ENCODE peak calls at places on chromosome X, in six cellular contexts. P is mesenchymal stem cell, K is mesendoderm, X is IMR-90, J is neuronal stem cell, S is H9. G is an unnamed sample.

GRCh38 chrX:110167952-110168451 is 149.9 kb downstream of the AMMECR1 start:
- DNase-seq in P (peak; percentile 60), K (peak; percentile 62), X (no peak), J (peak; percentile 29), S (peak; percentile 67), G (peak; percentile 40)

GRCh38 chrX:43718081-43718480 is 62.0 kb downstream of the MAOA start:
- DNase-seq in P (no peak), K (no peak), X (no peak), J (no peak), S (no peak), G (no peak)

GRCh38 chrX:31656013-31656412 is 584.2 kb upstream of the FTHL17 start:
- DNase-seq in P (peak; percentile 3), K (no peak), X (peak; percentile 47), J (no peak), S (no peak), G (no peak)

GRCh38 chrX:45714864-45715263 is 514.2 kb upstream of the DIPK2B start:
- DNase-seq in P (peak; percentile 79), K (no peak), X (peak; percentile 71), J (no peak), S (no peak), G (peak; percentile 21)

GRCh38 chrX:84729809-84730208 is 227.6 kb upstream of the HDX start:
- DNase-seq in P (peak; percentile 37), K (peak; percentile 94), X (peak; percentile 31), J (peak; percentile 11), S (peak; percentile 42), G (peak; percentile 15)

GRCh38 chrX:18039023-18039422 is 177.9 kb upstream of the RAI2 start:
- DNase-seq in P (no peak), K (no peak), X (no peak), J (no peak), S (no peak), G (peak; percentile 30)

GRCh38 chrX:11952176-11952720 is 186.0 kb upstream of the FRMPD4 start:
- DNase-seq in P (peak; percentile 50), K (peak; percentile 10), X (peak; percentile 25), J (no peak), S (no peak), G (no peak)

GRCh38 chrX:110180928-110181310 is 137.0 kb downstream of the AMMECR1 start:
- DNase-seq in P (peak; percentile 76), K (no peak), X (peak; percentile 36), J (no peak), S (no peak), G (peak; percentile 7)

GRCh38 chrX:67604979-67605703 is 61.3 kb downstream of the AR start:
- DNase-seq in P (peak; percentile 84), K (peak; percentile 79), X (peak; percentile 68), J (no peak), S (no peak), G (no peak)

GRCh38 chrX:21717802-21718201 is 40.1 kb downstream of the SMPX start:
- DNase-seq in P (no peak), K (no peak), X (no peak), J (no peak), S (no peak), G (no peak)

GRCh38 chrX:39301041-39301440 is 499.8 kb downstream of the MID1IP1 start:
- DNase-seq in P (no peak), K (no peak), X (no peak), J (no peak), S (no peak), G (no peak)

GRCh38 chrX:140709421-140709846 is at the start of gene LINC00632:
- DNase-seq in P (peak; percentile 30), K (peak; percentile 69), X (no peak), J (no peak), S (no peak), G (no peak)

GRCh38 chrX:45849261-45849660 is 648.6 kb upstream of the DIPK2B start:
- DNase-seq in P (peak; percentile 74), K (peak; percentile 45), X (peak; percentile 86), J (no peak), S (no peak), G (no peak)

GRCh38 chrX:71958281-71958675 is 47.6 kb downstream of the NHSL2 start:
- DNase-seq in P (no peak), K (peak; percentile 83), X (no peak), J (peak; percentile 38), S (no peak), G (no peak)

GRCh38 chrX:131763674-131764073 is 219.8 kb downstream of the OR13H1 start:
- DNase-seq in P (no peak), K (peak; percentile 9), X (peak; percentile 85), J (no peak), S (no peak), G (peak; percentile 47)

GRCh38 chrX:147803948-147804347 is 107.8 kb upstream of the FMR1 start:
- DNase-seq in P (no peak), K (peak; percentile 48), X (no peak), J (peak; percentile 3), S (no peak), G (peak; percentile 46)

GRCh38 chrX:39205467-39205866 is 404.2 kb downstream of the MID1IP1 start:
- DNase-seq in P (peak; percentile 1), K (peak; percentile 36), X (no peak), J (no peak), S (no peak), G (no peak)

GRCh38 chrX:63922221-63922620 is 137.2 kb upstream of the ARHGEF9 start:
- DNase-seq in P (no peak), K (no peak), X (peak; percentile 22), J (no peak), S (no peak), G (peak; percentile 14)

DNA sequence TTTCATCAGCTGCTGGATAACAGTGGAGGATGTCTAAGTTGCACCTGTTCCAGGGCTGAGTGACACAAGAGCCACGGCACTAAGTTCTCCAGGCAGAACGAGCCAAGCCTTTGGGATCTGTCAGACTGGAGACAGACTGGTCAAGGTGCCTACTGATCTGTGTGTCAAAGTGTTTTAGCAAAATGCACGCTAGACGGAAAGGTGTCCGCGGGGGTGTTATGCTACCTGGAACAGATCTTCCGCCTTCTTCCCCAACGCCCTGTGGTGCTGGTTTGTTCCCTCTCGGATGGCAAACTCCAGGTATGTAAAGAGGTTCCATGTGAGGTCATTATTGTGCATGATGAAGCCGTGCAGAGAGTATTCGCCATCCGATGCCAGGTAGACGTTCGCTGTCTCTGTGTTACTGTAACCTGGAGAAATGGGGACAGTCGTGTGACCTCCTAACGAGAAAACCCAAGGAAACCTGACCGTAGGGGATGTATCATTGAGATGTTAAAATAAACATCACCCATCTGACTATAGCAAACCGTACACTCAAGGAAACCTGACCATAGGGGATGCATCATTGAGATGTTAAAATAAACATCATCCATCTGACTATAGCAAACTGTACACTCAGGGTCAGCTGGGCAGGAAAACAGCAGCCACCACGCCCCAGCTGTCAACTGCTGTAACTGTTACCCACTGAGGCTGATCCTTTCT is 29.7 kb upstream of the SLC25A6 start:
- DNase-seq in P (no peak), K (no peak), X (no peak), J (no peak), S (no peak), G (no peak)
- H4K8ac ChIP-seq in P (no peak overlapping the region), K (no peak overlapping the region), X (no peak overlapping the region), J (no peak overlapping the region), S (no peak overlapping the region), G (no peak overlapping the region)

GRCh38 chrX:980572-981235 is 231.7 kb downstream of the CRLF2 start:
- DNase-seq in P (no peak), K (no peak), X (no peak), J (no peak), S (no peak), G (no peak)
- H2BK120ac ChIP-seq in P (no peak overlapping the region), K (no peak overlapping the region), X (no peak overlapping the region), J (no peak overlapping the region), S (no peak overlapping the region), G (peak overlapping the region; percentile 15)

DNA sequence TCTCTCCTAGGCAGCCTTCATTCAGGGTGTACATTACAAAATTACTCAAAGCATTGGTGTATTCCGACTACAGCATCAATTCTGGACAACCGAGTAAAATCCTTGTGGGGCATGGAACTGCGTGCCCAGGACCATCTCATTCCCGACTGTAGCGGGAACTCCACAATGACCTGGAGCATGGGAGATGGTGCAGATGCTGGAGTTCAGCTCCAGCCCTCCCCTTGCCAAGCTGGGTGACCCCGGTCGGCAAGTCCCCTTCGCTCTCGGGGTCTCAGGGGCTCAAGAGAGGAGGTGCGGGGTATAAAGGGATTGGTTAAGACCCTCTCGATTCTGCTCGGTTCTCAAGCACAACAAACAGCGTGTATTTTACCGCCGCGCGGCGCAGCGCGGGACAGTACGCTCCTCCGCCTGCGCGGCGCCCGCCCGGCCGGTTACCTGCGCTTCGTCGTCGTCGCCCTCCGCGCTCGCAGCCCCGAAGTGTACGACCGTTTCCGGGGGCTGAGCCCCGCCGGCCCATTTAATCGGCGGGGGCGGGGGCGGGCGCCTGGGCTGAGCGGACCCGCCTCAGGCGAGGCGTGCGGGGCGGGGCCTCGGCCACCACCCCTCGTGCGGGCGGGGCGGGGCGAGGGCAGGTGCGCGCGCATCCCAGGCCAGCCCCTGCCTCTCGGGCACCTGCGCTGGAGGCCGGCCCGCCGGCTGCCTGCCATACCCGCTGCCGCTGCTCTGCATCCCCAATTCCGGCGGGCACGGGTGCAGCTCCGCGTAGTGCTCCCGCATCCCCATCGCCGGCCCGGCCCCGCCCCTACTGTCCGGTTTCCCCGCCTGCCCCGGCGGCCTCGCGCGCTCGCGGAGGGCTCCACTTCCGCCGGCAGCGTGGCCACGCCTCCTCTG is at the start of gene G6PD:
- DNase-seq in P (peak; percentile 55), K (peak; percentile 68), X (peak; percentile 35), J (peak; percentile 68), S (peak; percentile 76), G (peak; percentile 69)
- H4K8ac ChIP-seq in P (peak within 1 kb of the TSS; percentile 77), K (no peak within 1 kb of the TSS), X (peak within 1 kb of the TSS; percentile 88), J (no peak within 1 kb of the TSS), S (no peak within 1 kb of the TSS), G (peak within 1 kb of the TSS; percentile 88)

GRCh38 chrX:23436875-23437274 is 102.2 kb downstream of the PTCHD1 start:
- DNase-seq in P (no peak), K (peak; percentile 88), X (no peak), J (no peak), S (peak; percentile 86), G (no peak)
- H2BK120ac ChIP-seq in P (no peak overlapping the region), K (no peak overlapping the region), X (no peak overlapping the region), J (no peak overlapping the region), S (no peak overlapping the region), G (no peak overlapping the region)

GRCh38 chrX:69137371-69137881 is 27.8 kb downstream of the PJA1 start:
- DNase-seq in P (peak; percentile 93), K (peak; percentile 85), X (peak; percentile 75), J (no peak), S (peak; percentile 49), G (no peak)
- H4K8ac ChIP-seq in P (peak overlapping the region; percentile 99), K (no peak overlapping the region), X (peak overlapping the region; percentile 98), J (no peak overlapping the region), S (no peak overlapping the region), G (peak overlapping the region; percentile 85)